ENCODE peak calls at places on chromosomes 11 and 22, in four cellular contexts. T is upper lobe of left lung; D is effector memory CD4-positive, alpha-beta T cell; Y is pancreas. W is an unnamed sample. For H3K9me3 and H3K4me1, the result is how much of the 10 kb centered on the place peaks cover.

GRCh38 chr22:45772726-45773125 is 101.1 kb downstream of the ATXN10 start:
- DNase-seq in D (no peak), Y (no peak), T (no peak), W (no peak)

GRCh38 chr11:60880189-60880588 is 12.8 kb downstream of the ZP1 start:
- DNase-seq in T (no peak), D (no peak), Y (no peak), W (no peak)

GRCh38 chr11:65559951-65560537 is 1.9 kb upstream of the LTBP3 start:
- DNase-seq in Y (no peak), D (no peak), T (no peak), W (peak)

GRCh38 chr11:113505541-113506375 is 30.6 kb upstream of the DRD2 start:
- DNase-seq in Y (no peak), D (no peak), T (no peak), W (peak)

GRCh38 chr22:37386441-37386840 is 40.8 kb downstream of the ELFN2 start:
- DNase-seq in T (no peak), Y (no peak), D (no peak), W (no peak)

GRCh38 chr11:17766590-17766989 is 32.0 kb downstream of the KCNC1 start:
- DNase-seq in D (no peak), T (no peak), Y (no peak), W (no peak)

GRCh38 chr22:44541671-44542319 is 43.8 kb upstream of the RTL6 start:
- DNase-seq in D (no peak), Y (no peak), T (no peak), W (no peak)

GRCh38 chr11:64489831-64490441 is 101.1 kb upstream of the SLC22A12 start:
- DNase-seq in D (no peak), T (peak), Y (peak), W (peak)

GRCh38 chr11:69155302-69156198 is at the start of gene SMIM38:
- DNase-seq in Y (no peak), D (no peak), T (no peak), W (no peak)

GRCh38 chr11:2520736-2521035 is 75.9 kb downstream of the KCNQ1 start:
- DNase-seq in D (no peak), T (no peak), Y (no peak), W (no peak)

GRCh38 chr11:65556470-65557279 is 1.5 kb downstream of the LTBP3 start:
- DNase-seq in D (no peak), Y (no peak), T (no peak), W (no peak)

GRCh38 chr11:35305670-35306382 is 113.5 kb downstream of the SLC1A2 start:
- DNase-seq in T (peak), D (peak), Y (no peak), W (peak)

GRCh38 chr11:17579451-17579850 is 32.4 kb downstream of the OTOG start:
- DNase-seq in T (no peak), Y (no peak), D (no peak), W (no peak)

GRCh38 chr11:35387341-35387982 is 31.9 kb downstream of the SLC1A2 start:
- DNase-seq in T (no peak), D (no peak), Y (no peak), W (no peak)

GRCh38 chr11:12640926-12641849 is 33.0 kb upstream of the TEAD1 start:
- DNase-seq in Y (no peak), T (no peak), D (no peak), W (no peak)

GRCh38 chr22:36839356-36840073 is 21.3 kb upstream of the NCF4 start:
- DNase-seq in T (no peak), Y (no peak), D (no peak), W (no peak)

GRCh38 chr11:103736986-103737622 is 299.3 kb upstream of the DDI1 start:
- DNase-seq in D (no peak), Y (no peak), T (no peak), W (no peak)

GRCh38 chr11:128042290-128042751 is 545.0 kb downstream of the ETS1 start:
- DNase-seq in T (no peak), Y (no peak), D (no peak), W (no peak)

GRCh38 chr11:76453248-76453647 is 8.4 kb downstream of the EMSY start:
- DNase-seq in D (no peak), Y (no peak), T (no peak), W (no peak)
- H3K27ac ChIP-seq in D (no peak), Y (no peak), T (no peak), W (no peak)

DNA sequence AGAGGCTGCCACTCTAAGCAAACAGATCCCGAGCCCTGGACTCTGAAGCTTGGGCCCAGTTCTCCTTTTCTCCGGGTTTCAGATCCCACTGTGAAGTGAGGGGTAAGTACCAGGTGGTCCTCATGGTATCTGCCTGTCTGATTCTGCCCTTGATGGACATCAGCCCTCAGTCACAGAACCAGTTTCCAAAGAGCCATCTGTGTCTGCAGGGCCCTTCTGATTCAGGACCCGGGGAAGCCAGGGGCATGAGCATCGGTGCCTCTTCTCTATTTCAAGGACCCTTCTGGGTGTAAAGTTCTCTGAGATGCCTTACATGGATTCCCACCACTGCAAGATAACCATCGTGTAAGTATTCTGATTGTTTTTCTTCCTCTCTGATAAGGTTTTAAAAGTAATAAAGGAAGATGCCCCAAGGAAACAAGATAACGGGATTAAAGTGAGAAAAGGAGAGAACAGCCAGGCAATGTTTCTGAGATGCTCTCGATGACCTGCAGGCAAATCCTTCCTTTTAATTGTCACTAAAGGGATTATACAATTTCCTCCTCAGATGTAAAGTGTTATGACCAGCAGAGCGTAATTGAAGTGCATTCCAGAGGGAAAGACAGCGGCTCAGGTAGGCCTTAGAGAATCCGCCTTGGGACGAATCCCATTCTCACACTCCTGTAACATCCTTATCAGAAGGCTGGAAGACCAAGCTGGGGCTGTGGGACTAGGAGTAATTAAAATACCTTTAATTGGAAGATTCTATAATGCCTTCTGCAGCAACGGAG is 924.3 kb downstream of the TBC1D22A start:
- DNase-seq in D (no peak), Y (no peak), T (no peak), W (no peak)
- H3K9me3 ChIP-seq in D (under half), Y (under half), T (under half), W (under half)

DNA sequence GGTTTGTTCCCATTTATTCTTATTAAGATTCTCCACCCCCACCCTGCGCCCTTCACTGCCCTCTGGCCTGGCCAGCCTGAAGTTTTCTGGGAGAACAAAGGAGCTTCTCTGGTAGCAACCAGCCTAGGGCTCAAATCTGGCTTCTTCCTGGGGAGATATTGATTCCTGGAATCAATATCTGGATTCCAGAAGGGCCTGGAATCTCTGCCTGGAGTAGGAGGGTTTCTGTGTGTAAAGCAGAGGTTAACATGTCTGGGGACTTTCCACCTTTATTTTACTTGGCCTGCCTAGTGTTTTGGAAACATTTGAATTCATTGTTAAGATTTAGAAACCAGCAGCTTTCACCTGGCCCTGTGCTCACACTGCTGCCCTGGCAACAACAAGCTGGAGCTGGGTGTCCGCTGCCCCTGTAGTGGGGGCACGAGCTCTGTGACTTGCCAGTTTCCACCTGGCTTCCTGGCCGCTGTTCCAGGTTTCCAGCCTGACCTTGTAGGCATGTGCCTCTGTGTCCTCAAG is 5.5 kb downstream of the C11orf91 start:
- DNase-seq in D (no peak), Y (peak), T (no peak), W (no peak)
- H3K4me1 ChIP-seq in D (under half), Y (under half), T (half or more), W (under half)

GRCh38 chr11:76666408-76666807 is 4.1 kb downstream of the LRRC32 start:
- DNase-seq in T (no peak), D (no peak), Y (no peak), W (no peak)
- H3K27ac ChIP-seq in T (peak), D (no peak), Y (no peak), W (peak)

GRCh38 chr11:18936002-18936673 is 3.1 kb downstream of the MRGPRX1 start:
- DNase-seq in Y (no peak), T (no peak), D (no peak), W (no peak)
- H3K9me3 ChIP-seq in Y (under half), T (under half), D (under half), W (under half)

GRCh38 chr22:42926034-42926433 is 69.0 kb upstream of the ARFGAP3 start:
- DNase-seq in Y (no peak), T (no peak), D (no peak), W (no peak)
- H3K4me1 ChIP-seq in Y (half or more), T (half or more), D (under half), W (under half)

GRCh38 chr11:73177380-73178091 is 35.4 kb upstream of the FCHSD2 start:
- DNase-seq in T (peak), D (no peak), Y (peak), W (no peak)

GRCh38 chr11:73176145-73176891 is 34.2 kb upstream of the FCHSD2 start:
- DNase-seq in D (no peak), Y (no peak), T (no peak), W (no peak)

GRCh38 chr11:73178681-73179080 is 36.6 kb upstream of the FCHSD2 start:
- DNase-seq in T (no peak), Y (no peak), D (no peak), W (no peak)

GRCh38 chr11:73176892-73177155 is 34.7 kb upstream of the FCHSD2 start:
- DNase-seq in D (no peak), Y (no peak), T (no peak), W (no peak)

GRCh38 chr11:73178092-73178539 is 36.0 kb upstream of the FCHSD2 start:
- DNase-seq in T (peak), Y (peak), D (peak), W (peak)
- H3K27ac ChIP-seq in T (peak), Y (peak), D (no peak), W (no peak)

W was measured in small intestine.